ENCODE peak calls at places on chromosomes 11 and 22, in seven cellular contexts. P is Caco-2; F is IMR-90; U is fibroblast of lung; Q is gastrocnemius medialis; O is CD4-positive, alpha-beta memory T cell; G is colonic mucosa. E is an unnamed sample. For H3K4me1, the result is how much of the 10 kb centered on the place peaks cover.

GRCh38 chr22:41482319-41482935 is 13.5 kb downstream of the ACO2 start:
- DNase-seq in F (peak), G (no peak), Q (no peak), O (no peak), P (no peak), U (peak), E (no peak)

GRCh38 chr22:37639070-37639760 is at the start of gene SH3BP1:
- DNase-seq in U (peak), Q (no peak), F (no peak), G (peak), P (peak), O (peak), E (peak)

GRCh38 chr22:37471721-37472417 is 14.3 kb downstream of the MFNG start:
- DNase-seq in P (no peak), O (no peak), G (no peak), U (no peak), F (no peak), Q (no peak), E (no peak)

GRCh38 chr11:86500500-86501170 is 125.9 kb downstream of the CCDC81 start:
- DNase-seq in O (no peak), G (no peak), Q (no peak), F (no peak), U (no peak), P (no peak), E (no peak)

GRCh38 chr11:120956710-120957500 is 67.0 kb upstream of the TBCEL start:
- DNase-seq in O (peak), G (no peak), P (no peak), F (no peak), U (no peak), Q (no peak), E (no peak)

GRCh38 chr11:42770444-42771065 is 541.2 kb upstream of the API5 start:
- DNase-seq in U (peak), Q (no peak), G (peak), O (no peak), P (peak), F (no peak), E (no peak)

GRCh38 chr11:75148436-75148983 is 2.4 kb upstream of the SLCO2B1 start:
- DNase-seq in Q (no peak), O (no peak), P (no peak), G (no peak), U (no peak), F (no peak), E (no peak)

GRCh38 chr11:132782102-132782501 is 750.2 kb downstream of the OPCML start:
- DNase-seq in U (no peak), O (no peak), Q (no peak), P (no peak), G (no peak), F (no peak), E (no peak)

GRCh38 chr11:1301220-1302000 is 8.0 kb downstream of the TOLLIP start:
- DNase-seq in Q (no peak), G (peak), P (no peak), U (no peak), O (no peak), F (no peak), E (no peak)

GRCh38 chr22:21959274-21960074 is 6.8 kb upstream of the PPM1F start:
- DNase-seq in P (no peak), F (no peak), O (no peak), U (no peak), G (no peak), Q (peak), E (no peak)

GRCh38 chr22:21961886-21962654 is 9.4 kb upstream of the PPM1F start:
- DNase-seq in Q (peak), F (peak), P (no peak), O (no peak), U (peak), G (peak), E (no peak)

GRCh38 chr22:21961127-21961867 is 8.6 kb upstream of the PPM1F start:
- DNase-seq in Q (no peak), U (no peak), F (no peak), P (no peak), G (no peak), O (no peak), E (no peak)

GRCh38 chr22:21958360-21959273 is 6.0 kb upstream of the PPM1F start:
- DNase-seq in O (no peak), F (no peak), G (no peak), P (no peak), Q (peak), U (no peak), E (no peak)

GRCh38 chr22:21960200-21961126 is 7.8 kb upstream of the PPM1F start:
- DNase-seq in P (no peak), U (no peak), O (no peak), Q (no peak), F (no peak), G (no peak), E (no peak)
- H3K4me1 ChIP-seq in P (under half), U (under half), O (under half), Q (under half), F (under half), G (under half), E (under half)

GRCh38 chr22:46113110-46113909 is 37.0 kb upstream of the PPARA start:
- DNase-seq in Q (peak), O (no peak), P (no peak), F (no peak), U (no peak), G (no peak), E (no peak)
- H3K4me1 ChIP-seq in Q (half or more), O (under half), P (under half), F (under half), U (half or more), G (under half), E (under half)

GRCh38 chr11:44994753-44995152 is 44.1 kb upstream of the TP53I11 start:
- DNase-seq in O (no peak), F (no peak), U (no peak), P (no peak), Q (no peak), G (no peak), E (no peak)
- H3K4me1 ChIP-seq in O (under half), F (under half), U (under half), P (under half), Q (under half), G (under half), E (under half)

GRCh38 chr11:60870733-60871377 is 3.5 kb downstream of the ZP1 start:
- DNase-seq in O (no peak), U (no peak), Q (no peak), G (no peak), P (no peak), F (no peak), E (no peak)
- H3K4me1 ChIP-seq in O (under half), U (under half), Q (half or more), G (under half), P (under half), F (under half), E (under half)

E was measured in HAP-1.